ENCODE peak calls at places on chromosomes 6 and 20, in six cellular contexts. A is cardiac fibroblast; M is fibroblast of pulmonary artery; X is naive thymus-derived CD4-positive, alpha-beta T cell; R is AG10803; C is ovary. H is an unnamed sample.

GRCh38 chr6:47188588-47189021 is 121.1 kb downstream of the TNFRSF21 start:
- DNase-seq in A (peak), M (peak), X (no peak), R (peak), C (no peak), H (no peak)

GRCh38 chr6:81693212-81693611 is 59.3 kb downstream of the TENT5A start:
- DNase-seq in A (no peak), M (no peak), X (no peak), R (no peak), C (no peak), H (no peak)

GRCh38 chr6:111642463-111643158 is 36.9 kb upstream of the TRAF3IP2 start:
- DNase-seq in A (peak), M (peak), X (no peak), R (peak), C (no peak), H (peak)

GRCh38 chr6:108735310-108735990 is 112.8 kb upstream of the ARMC2 start:
- DNase-seq in A (no peak), M (no peak), X (no peak), R (no peak), C (no peak), H (peak)

GRCh38 chr20:57195023-57195758 is 71.2 kb downstream of the BMP7 start:
- DNase-seq in A (peak), M (no peak), X (no peak), R (peak), C (no peak), H (peak)

GRCh38 chr20:40467703-40468411 is 221.2 kb downstream of the MAFB start:
- DNase-seq in A (no peak), M (no peak), X (no peak), R (no peak), C (no peak), H (no peak)

GRCh38 chr6:100487638-100488037 is 22.9 kb upstream of the SIM1 start:
- DNase-seq in A (no peak), M (no peak), X (no peak), R (no peak), C (no peak), H (no peak)

GRCh38 chr20:1637226-1637625 is 17.4 kb upstream of the SIRPB1 start:
- DNase-seq in A (no peak), M (no peak), X (no peak), R (no peak), C (no peak), H (no peak)

GRCh38 chr6:5619249-5619648 is 357.9 kb downstream of the FARS2 start:
- DNase-seq in A (no peak), M (no peak), X (peak), R (no peak), C (no peak), H (no peak)

GRCh38 chr6:125301435-125302391 is at the start of gene HDDC2:
- DNase-seq in A (peak), M (peak), X (peak), R (peak), C (peak), H (peak)

GRCh38 chr6:166737231-166737630 is 110.2 kb upstream of the RPS6KA2 start:
- DNase-seq in A (no peak), M (no peak), X (no peak), R (no peak), C (no peak), H (peak)

GRCh38 chr20:37544386-37544785 is 16.7 kb upstream of the BLCAP start:
- DNase-seq in A (no peak), M (no peak), X (no peak), R (no peak), C (no peak), H (no peak)

GRCh38 chr6:113060664-113061063 is 713.5 kb downstream of the RFPL4B start:
- DNase-seq in A (no peak), M (no peak), X (no peak), R (no peak), C (no peak), H (no peak)

GRCh38 chr6:1424306-1424927 is 35.0 kb downstream of the FOXF2 start:
- DNase-seq in A (peak), M (peak), X (no peak), R (peak), C (no peak), H (no peak)

GRCh38 chr20:33233129-33233774 is 2.5 kb upstream of the BPIFA1 start:
- DNase-seq in A (no peak), M (no peak), X (no peak), R (no peak), C (no peak), H (no peak)

GRCh38 chr20:58002901-58003300 is 225.6 kb downstream of the ANKRD60 start:
- DNase-seq in A (no peak), M (no peak), X (no peak), R (no peak), C (no peak), H (no peak)

GRCh38 chr6:44556046-44556445 is 168.5 kb downstream of the CDC5L start:
- DNase-seq in A (no peak), M (no peak), X (no peak), R (no peak), C (no peak), H (peak)

GRCh38 chr6:13916230-13916944 is 8.4 kb upstream of the RNF182 start:
- DNase-seq in A (peak), M (peak), X (no peak), R (peak), C (no peak), H (no peak)

GRCh38 chr20:3621111-3621510 is 42.1 kb downstream of the GFRA4 start:
- DNase-seq in A (no peak), M (no peak), X (no peak), R (no peak), C (no peak), H (no peak)

GRCh38 chr6:169960891-169961611 is 209.6 kb downstream of the ERMARD start:
- DNase-seq in A (no peak), M (no peak), X (no peak), R (no peak), C (peak), H (no peak)

GRCh38 chr6:80527552-80528052 is 421.1 kb downstream of the BCKDHB start:
- DNase-seq in A (peak), M (no peak), X (no peak), R (no peak), C (no peak), H (no peak)

GRCh38 chr6:75279418-75279817 is 5.2 kb downstream of the TMEM30A start:
- DNase-seq in A (no peak), M (no peak), X (no peak), R (no peak), C (no peak), H (no peak)

DNA sequence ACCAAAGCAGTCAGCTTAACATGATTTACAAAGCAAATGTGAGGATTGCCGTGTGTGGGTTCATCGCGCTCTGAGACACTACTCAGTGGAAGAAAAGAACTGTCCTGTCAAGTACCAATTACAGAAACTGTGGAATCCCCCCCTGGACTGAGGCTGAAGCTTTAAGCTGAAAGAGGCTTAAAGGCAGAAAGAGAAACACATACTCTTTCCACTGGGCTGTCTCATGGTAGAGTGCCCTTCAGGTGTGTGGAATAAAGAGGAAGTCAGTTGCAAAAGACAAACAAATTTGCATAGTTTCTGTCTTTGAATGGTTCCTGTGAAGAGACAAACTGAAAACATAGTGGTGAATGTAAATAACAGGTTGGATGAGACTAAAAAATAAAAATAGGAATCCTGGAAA is 560.4 kb upstream of the SYNCRIP start:
- DNase-seq in A (no peak), M (no peak), X (no peak), R (no peak), C (no peak), H (no peak)
- H3K4me3 ChIP-seq in A (no peak), M (no peak), X (no peak), R (no peak), C (no peak), H (no peak)

DNA sequence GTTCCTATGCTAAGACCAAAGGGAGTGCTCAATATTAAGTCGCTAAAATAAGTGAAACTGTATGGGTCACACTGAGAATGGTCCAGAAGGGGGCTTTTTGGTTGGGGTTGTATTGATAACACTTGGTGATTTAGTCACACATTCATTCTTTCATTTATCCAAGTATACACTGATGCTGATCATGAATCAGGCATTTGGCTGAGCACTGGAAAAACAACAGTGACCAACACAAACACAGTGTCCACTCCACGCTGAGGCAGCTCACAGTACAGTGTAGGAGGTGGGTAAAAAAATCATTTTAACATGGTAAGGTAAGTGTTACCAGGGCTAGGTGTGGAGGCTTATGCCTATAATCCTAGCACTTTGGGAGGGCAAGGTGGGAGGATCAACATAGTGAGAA is 9.2 kb upstream of the FAM83C start:
- DNase-seq in A (no peak), M (no peak), X (no peak), R (no peak), C (no peak), H (no peak)
- H3K4me3 ChIP-seq in A (no peak), M (no peak), X (no peak), R (no peak), C (no peak), H (no peak)

DNA sequence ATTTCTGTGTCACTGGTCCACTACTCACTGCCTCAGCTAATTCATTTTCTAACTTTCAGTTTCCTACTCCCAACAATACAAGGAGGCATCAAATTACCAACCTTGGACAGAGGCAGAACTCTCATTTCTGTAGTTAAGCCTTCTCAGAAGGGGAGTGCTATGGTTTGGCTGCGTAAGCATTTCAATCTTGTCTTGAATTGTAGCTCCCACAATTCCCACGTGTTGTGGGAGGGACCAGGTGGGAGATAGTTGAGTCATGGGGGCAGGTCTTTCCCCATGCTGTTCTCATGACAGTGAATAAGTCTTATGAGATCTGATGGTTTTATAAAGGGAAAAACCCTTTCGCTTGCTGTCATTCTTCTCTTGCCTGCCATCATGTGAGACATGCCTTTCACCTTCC is 22.9 kb downstream of the HLA-DRA start:
- DNase-seq in A (no peak), M (no peak), X (no peak), R (no peak), C (no peak), H (no peak)
- H3K4me3 ChIP-seq in A (no peak), M (no peak), X (no peak), R (no peak), C (no peak), H (no peak)

GRCh38 chr6:168162366-168162765 is 83.4 kb upstream of the FRMD1 start:
- DNase-seq in A (no peak), M (no peak), X (no peak), R (no peak), C (no peak), H (no peak)

GRCh38 chr6:168160506-168161370 is 81.7 kb upstream of the FRMD1 start:
- DNase-seq in A (no peak), M (no peak), X (no peak), R (no peak), C (no peak), H (no peak)

GRCh38 chr6:168159503-168159902 is 80.5 kb upstream of the FRMD1 start:
- DNase-seq in A (no peak), M (no peak), X (no peak), R (no peak), C (no peak), H (no peak)

GRCh38 chr6:168163096-168163731 is 84.2 kb upstream of the FRMD1 start:
- DNase-seq in A (peak), M (no peak), X (no peak), R (peak), C (no peak), H (no peak)

DNA sequence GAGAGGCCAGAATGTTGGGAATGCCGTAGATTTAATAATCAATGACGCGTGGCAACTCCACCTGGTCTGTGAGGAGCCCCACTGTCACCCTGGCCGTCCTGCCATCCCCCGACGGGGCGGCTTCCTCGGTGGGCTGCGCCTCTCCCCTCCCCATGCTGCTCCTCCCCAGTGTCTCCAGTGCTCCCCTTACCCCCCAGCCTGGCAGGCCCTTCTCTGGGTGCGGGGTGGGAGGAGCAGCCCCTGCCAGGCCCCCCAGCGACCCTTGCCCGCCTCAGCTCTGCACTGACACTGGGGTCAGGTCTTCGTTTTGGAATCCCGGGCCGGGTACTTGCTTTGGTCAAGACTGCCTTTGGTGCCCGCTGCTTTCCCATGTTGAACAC is 82.3 kb upstream of the FRMD1 start:
- DNase-seq in A (no peak), M (no peak), X (no peak), R (no peak), C (no peak), H (peak)
- H3K4me3 ChIP-seq in A (no peak), M (no peak), X (no peak), R (no peak), C (no peak), H (no peak)

GRCh38 chr6:152874846-152875568 is 107.8 kb downstream of the FBXO5 start:
- DNase-seq in A (no peak), M (no peak), X (no peak), R (no peak), C (no peak), H (no peak)
- H3K4me3 ChIP-seq in A (no peak), M (no peak), X (no peak), R (no peak), C (no peak), H (no peak)

DNA sequence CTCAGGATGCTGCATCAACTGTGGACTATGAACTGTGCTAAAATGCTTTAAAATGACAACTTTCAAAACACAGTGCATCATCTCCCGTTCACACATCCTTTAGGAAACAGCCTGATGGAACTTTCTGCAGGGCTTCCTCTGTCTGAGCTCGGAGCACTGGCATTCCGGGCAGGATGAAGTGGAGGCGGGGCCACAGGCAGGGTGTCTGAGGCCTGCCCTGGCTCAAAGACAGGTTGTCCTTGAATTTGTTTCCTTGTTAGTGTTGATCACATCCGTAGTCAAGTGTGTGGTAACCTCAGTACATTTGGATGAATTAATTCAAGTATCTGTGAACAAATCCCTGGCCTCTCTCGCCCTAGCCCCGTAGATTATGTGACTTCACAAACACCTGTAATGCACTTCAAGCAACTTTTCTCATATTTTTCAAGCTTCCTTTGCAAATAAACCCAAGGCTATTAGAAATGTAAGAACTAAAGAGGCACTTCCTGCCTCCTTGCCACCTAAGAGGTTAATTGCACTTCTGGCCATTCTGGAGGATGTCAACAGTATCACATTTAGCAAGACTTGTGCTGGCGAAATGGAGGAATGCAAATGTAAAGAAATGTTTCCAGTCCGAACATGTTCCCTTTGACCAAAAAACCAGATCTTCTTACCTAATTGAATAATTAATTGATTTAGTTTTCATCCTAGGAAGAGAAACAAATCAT is 3.1 kb downstream of the CD93 start:
- DNase-seq in A (peak), M (peak), X (no peak), R (no peak), C (no peak), H (no peak)
- H3K4me3 ChIP-seq in A (no peak), M (no peak), X (no peak), R (no peak), C (no peak), H (no peak)

DNA sequence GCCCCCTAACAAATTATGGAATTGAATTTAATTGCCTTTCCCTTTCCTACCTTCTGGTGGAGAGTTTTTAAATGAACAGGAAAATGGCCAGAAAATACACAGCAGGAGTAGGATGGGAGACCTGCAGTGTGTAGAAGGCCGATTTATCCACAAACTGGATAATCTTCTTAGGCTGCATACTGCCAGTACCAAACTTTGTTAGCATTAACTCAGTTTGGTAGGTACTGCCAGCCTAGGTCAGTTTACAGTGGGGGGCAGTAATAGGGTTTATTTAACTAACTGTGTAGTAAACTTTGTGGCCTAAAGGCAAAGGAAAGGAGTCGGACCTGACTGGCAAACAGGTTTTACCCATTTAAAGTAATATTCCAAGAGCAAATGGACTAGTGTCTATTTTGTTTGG is 4.6 kb downstream of the NCOA3 start:
- DNase-seq in A (no peak), M (no peak), X (no peak), R (no peak), C (no peak), H (no peak)
- H3K4me3 ChIP-seq in A (no peak), M (no peak), X (no peak), R (no peak), C (no peak), H (no peak)

DNA sequence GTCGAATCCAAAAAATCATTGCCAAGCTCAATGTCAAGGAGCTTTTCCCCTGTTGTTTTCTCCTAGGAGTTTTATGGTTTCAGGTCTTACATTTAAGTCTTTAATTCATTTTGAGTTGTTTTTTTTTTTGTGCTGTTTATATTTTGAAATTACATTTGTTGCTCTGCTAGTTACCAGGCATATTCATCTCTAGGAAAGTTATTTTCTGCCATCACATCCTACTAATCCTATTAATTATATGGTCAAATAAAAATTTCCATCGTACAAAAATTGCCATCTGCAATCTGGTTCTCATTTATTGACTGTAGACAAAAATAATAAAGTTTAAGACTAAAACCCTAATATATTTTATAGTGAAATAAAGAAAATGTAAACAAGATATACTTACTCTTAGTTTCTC is 103.9 kb upstream of the FAM184A start:
- DNase-seq in A (no peak), M (no peak), X (no peak), R (no peak), C (no peak), H (no peak)
- H3K4me3 ChIP-seq in A (no peak), M (no peak), X (no peak), R (no peak), C (no peak), H (no peak)

DNA sequence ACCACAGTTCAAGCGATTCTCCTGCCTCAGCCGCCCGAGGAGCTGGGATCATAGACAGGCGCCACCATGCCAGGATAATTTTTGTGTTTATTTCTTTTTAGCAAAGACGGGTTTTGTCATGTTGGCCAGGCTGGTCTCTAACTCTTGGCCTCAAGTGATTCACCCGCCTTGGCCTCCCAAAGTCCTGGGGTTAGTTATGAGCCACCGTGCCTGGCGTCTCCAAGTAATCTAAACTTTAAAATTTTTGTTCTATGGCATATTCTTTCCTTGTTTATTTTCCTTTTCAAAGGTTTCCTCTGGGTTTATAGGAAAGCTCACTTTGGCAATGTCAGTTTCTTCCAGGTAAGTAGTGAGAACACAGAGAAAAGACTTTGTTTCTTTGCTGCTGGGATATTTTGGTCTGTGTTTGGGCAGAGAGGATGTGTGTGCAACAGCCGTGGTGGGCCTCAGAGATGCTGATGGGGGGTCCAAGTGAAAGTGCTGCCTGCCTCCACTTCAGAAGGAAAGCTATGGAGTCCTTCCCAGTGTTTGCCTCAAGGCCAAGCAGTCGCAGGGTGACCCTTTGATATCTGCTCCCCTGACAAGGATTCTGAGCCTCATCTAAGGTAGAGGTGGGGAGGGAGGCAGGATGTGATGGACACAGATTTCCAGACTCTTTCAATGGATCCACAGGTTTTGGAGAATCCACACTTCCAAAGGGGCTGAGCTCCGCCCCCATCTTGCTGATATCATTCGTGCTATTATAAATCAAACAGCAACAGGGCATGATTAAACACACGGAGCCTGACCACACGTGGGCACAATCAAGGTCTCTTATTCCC is 2.3 kb downstream of the LRP11 start:
- DNase-seq in A (no peak), M (no peak), X (no peak), R (no peak), C (no peak), H (no peak)
- H3K4me3 ChIP-seq in A (no peak), M (no peak), X (no peak), R (peak), C (no peak), H (no peak)

H was measured in lower leg skin.